ENCODE peak calls at places on chromosomes 2 and 18, in five cellular contexts. X is dorsolateral prefrontal cortex, L is EL, W is kidney, F is lower lobe of right lung. I is an unnamed sample.

GRCh38 chr2:19851116-19851515 is 50.7 kb downstream of the TTC32 start:
- DNase-seq in X (no peak), L (no peak), W (no peak), F (no peak), I (no peak)

GRCh38 chr2:111657351-111657975 is 226.5 kb downstream of the ANAPC1 start:
- DNase-seq in X (no peak), L (no peak), W (no peak), F (no peak), I (no peak)

GRCh38 chr2:171227066-171227782 is 66.5 kb upstream of the TLK1 start:
- DNase-seq in X (no peak), L (no peak), W (no peak), F (no peak), I (no peak)

GRCh38 chr18:3877678-3878077 is 427.7 kb downstream of the TGIF1 start:
- DNase-seq in X (no peak), L (peak), W (no peak), F (no peak), I (no peak)

GRCh38 chr18:62556397-62556796 is 33.6 kb downstream of the ZCCHC2 start:
- DNase-seq in X (no peak), L (no peak), W (no peak), F (no peak), I (no peak)

GRCh38 chr2:220445429-220446105 is 818.1 kb downstream of the SLC4A3 start:
- DNase-seq in X (no peak), L (peak), W (no peak), F (no peak), I (no peak)

GRCh38 chr2:146964494-146964893 is 880.3 kb upstream of the ACVR2A start:
- DNase-seq in X (no peak), L (no peak), W (no peak), F (no peak), I (no peak)

GRCh38 chr2:239621611-239622010 is 220.8 kb upstream of the HDAC4 start:
- DNase-seq in X (no peak), L (no peak), W (no peak), F (no peak), I (no peak)

GRCh38 chr2:9737053-9737875 is 106.0 kb upstream of the TAF1B start:
- DNase-seq in X (no peak), L (peak), W (no peak), F (no peak), I (no peak)

GRCh38 chr18:48531979-48532378 is 6.9 kb upstream of the CTIF start:
- DNase-seq in X (no peak), L (no peak), W (no peak), F (no peak), I (no peak)

GRCh38 chr2:46534589-46534988 is 55.2 kb downstream of the TMEM247 start:
- DNase-seq in X (no peak), L (no peak), W (no peak), F (no peak), I (no peak)

GRCh38 chr2:168466834-168467565 is 10.9 kb downstream of the CERS6 start:
- DNase-seq in X (no peak), L (no peak), W (no peak), F (no peak), I (no peak)

GRCh38 chr18:21955757-21956652 is 213.4 kb upstream of the GATA6 start:
- DNase-seq in X (peak), L (peak), W (peak), F (peak), I (peak)

GRCh38 chr18:70698574-70698973 is 409.7 kb downstream of the SOCS6 start:
- DNase-seq in X (no peak), L (no peak), W (no peak), F (no peak), I (no peak)

GRCh38 chr2:12277305-12278034 is 439.3 kb upstream of the TRIB2 start:
- DNase-seq in X (no peak), L (no peak), W (no peak), F (no peak), I (no peak)

I was measured in NCI-H1092.